ENCODE peak calls at places on chromosomes 1 and 21, in four cellular contexts. Z is cardiac muscle cell, Y is lung, T is upper lobe of left lung. F is an unnamed sample.

GRCh38 chr1:22751124-22751531 is 40.5 kb downstream of the EPHB2 start:
- DNase-seq in Z (no peak), Y (peak), T (peak), F (no peak)

GRCh38 chr1:41935226-41935625 is 16.5 kb upstream of the HIVEP3 start:
- DNase-seq in Z (peak), Y (no peak), T (no peak), F (no peak)

GRCh38 chr1:116167625-116168276 is 56.6 kb downstream of the MAB21L3 start:
- DNase-seq in Z (peak), Y (no peak), T (peak), F (no peak)

GRCh38 chr21:36918291-36918690 is 48.2 kb downstream of the HLCS start:
- DNase-seq in Z (no peak), Y (no peak), T (no peak), F (no peak)

GRCh38 chr1:186496452-186496851 is 35.5 kb upstream of the PDC start:
- DNase-seq in Z (no peak), Y (no peak), T (no peak), F (no peak)

GRCh38 chr1:117630423-117630998 is 24.7 kb downstream of the TENT5C start:
- DNase-seq in Z (no peak), Y (peak), T (peak), F (no peak)

GRCh38 chr1:163315773-163316374 is 5.9 kb upstream of the NUF2 start:
- DNase-seq in Z (peak), Y (no peak), T (no peak), F (no peak)

GRCh38 chr1:184214128-184214527 is 162.6 kb downstream of the TSEN15 start:
- DNase-seq in Z (no peak), Y (peak), T (peak), F (no peak)

GRCh38 chr1:77672374-77672773 is 10.1 kb downstream of the ZZZ3 start:
- DNase-seq in Z (no peak), Y (no peak), T (no peak), F (no peak)

GRCh38 chr1:80083892-80084291 is 1077.4 kb upstream of the ADGRL4 start:
- DNase-seq in Z (no peak), Y (no peak), T (no peak), F (no peak)

GRCh38 chr21:41932576-41933258 is 21.1 kb downstream of the C2CD2 start:
- DNase-seq in Z (no peak), Y (no peak), T (no peak), F (no peak)

GRCh38 chr1:161250829-161251228 is 7.7 kb upstream of the PCP4L1 start:
- DNase-seq in Z (no peak), Y (no peak), T (no peak), F (no peak)

GRCh38 chr1:161357073-161357472 is 10.6 kb downstream of the CFAP126 start:
- DNase-seq in Z (no peak), Y (no peak), T (no peak), F (no peak)

GRCh38 chr1:222946436-222946835 is 131.6 kb downstream of the DISP1 start:
- DNase-seq in Z (no peak), Y (no peak), T (no peak), F (no peak)

GRCh38 chr1:1290238-1290731 is 10.0 kb downstream of the SCNN1D start:
- DNase-seq in Z (peak), Y (peak), T (peak), F (no peak)

GRCh38 chr1:41537257-41537656 is 52.8 kb upstream of the EDN2 start:
- DNase-seq in Z (no peak), Y (no peak), T (no peak), F (no peak)

GRCh38 chr1:12040457-12041051 is 21.3 kb downstream of the MIIP start:
- DNase-seq in Z (peak), Y (peak), T (peak), F (no peak)

GRCh38 chr1:23037081-23037740 is 17.9 kb downstream of the KDM1A start:
- DNase-seq in Z (peak), Y (no peak), T (no peak), F (no peak)

GRCh38 chr1:13996334-13996733 is 296.3 kb downstream of the PRDM2 start:
- DNase-seq in Z (no peak), Y (no peak), T (no peak), F (no peak)

GRCh38 chr1:45348609-45348965 is 8.3 kb upstream of the MUTYH start:
- DNase-seq in Z (no peak), Y (no peak), T (no peak), F (no peak)

GRCh38 chr1:22257286-22258275 is 114.7 kb upstream of the WNT4 start:
- DNase-seq in Z (no peak), Y (peak), T (peak), F (no peak)

GRCh38 chr1:218344814-218345672 is at the start of gene TGFB2:
- DNase-seq in Z (peak), Y (no peak), T (peak), F (peak)
- TF ChIP-seq CTCF in Z (peak), Y (no peak), T (no peak), F (no peak)

GRCh38 chr1:156103521-156103947 is 11.0 kb upstream of the LMNA start:
- DNase-seq in Z (peak), Y (no peak), T (peak), F (no peak)

GRCh38 chr1:156104065-156104810 is 10.3 kb upstream of the LMNA start:
- DNase-seq in Z (peak), Y (peak), T (peak), F (peak)

GRCh38 chr1:156106624-156107488 is 7.7 kb upstream of the LMNA start:
- DNase-seq in Z (peak), Y (no peak), T (peak), F (no peak)

GRCh38 chr1:156102634-156103511 is 11.6 kb upstream of the LMNA start:
- DNase-seq in Z (peak), Y (no peak), T (peak), F (peak)

DNA sequence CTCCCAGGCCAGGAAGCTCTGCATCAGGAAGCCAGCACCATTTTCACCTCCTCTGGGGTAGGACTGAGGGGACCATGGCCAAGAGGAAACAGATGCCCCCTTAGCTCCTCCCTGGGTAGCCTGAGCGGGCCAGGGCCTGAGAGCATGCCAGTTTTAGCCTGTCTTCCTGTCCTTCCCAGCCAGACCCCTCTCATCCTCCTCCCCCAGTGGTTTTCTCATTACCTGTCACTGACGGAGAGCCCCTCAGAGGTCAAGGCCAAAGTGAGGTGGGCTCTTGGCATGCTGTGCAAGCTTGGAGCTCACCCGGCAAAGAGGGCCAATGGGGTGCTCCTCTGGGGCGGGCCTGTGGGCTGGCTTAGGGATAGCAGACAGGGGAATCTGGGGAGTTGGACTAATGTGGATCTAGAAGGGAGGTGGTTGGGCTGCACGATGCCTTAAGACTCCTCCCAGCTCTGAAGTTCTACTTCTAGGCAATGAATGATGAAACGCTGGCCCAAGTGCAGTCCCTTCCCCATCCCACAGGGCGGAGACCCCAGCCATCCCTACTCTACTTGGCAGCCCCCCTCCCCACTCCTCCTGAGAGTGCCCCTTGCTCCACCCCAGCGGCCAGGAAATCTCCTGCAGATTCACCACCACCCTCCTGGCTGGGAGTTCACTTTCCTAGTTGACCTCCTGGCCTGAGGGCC is 9.5 kb upstream of the LMNA start:
- DNase-seq in Z (peak), Y (no peak), T (peak), F (no peak)
- TF ChIP-seq CTCF in Z (no peak), Y (no peak), T (no peak), F (no peak)

GRCh38 chr1:28112388-28113311 is 24.2 kb upstream of the EYA3 start:
- DNase-seq in Z (peak), Y (peak), T (peak), F (peak)
- TF ChIP-seq CTCF in Z (peak), Y (no peak), T (no peak), F (peak)

GRCh38 chr1:64401285-64401684 is 68.6 kb upstream of the CACHD1 start:
- DNase-seq in Z (no peak), Y (no peak), T (no peak), F (no peak)

GRCh38 chr1:64392109-64392508 is 77.8 kb upstream of the CACHD1 start:
- DNase-seq in Z (no peak), Y (no peak), T (no peak), F (no peak)

GRCh38 chr1:64393790-64394189 is 76.1 kb upstream of the CACHD1 start:
- DNase-seq in Z (no peak), Y (no peak), T (no peak), F (no peak)

GRCh38 chr1:64398937-64399336 is 71.0 kb upstream of the CACHD1 start:
- DNase-seq in Z (no peak), Y (no peak), T (no peak), F (no peak)

GRCh38 chr1:64396817-64397216 is 73.1 kb upstream of the CACHD1 start:
- DNase-seq in Z (peak), Y (no peak), T (no peak), F (no peak)
- TF ChIP-seq CTCF in Z (no peak), Y (no peak), T (no peak), F (no peak)

DNA sequence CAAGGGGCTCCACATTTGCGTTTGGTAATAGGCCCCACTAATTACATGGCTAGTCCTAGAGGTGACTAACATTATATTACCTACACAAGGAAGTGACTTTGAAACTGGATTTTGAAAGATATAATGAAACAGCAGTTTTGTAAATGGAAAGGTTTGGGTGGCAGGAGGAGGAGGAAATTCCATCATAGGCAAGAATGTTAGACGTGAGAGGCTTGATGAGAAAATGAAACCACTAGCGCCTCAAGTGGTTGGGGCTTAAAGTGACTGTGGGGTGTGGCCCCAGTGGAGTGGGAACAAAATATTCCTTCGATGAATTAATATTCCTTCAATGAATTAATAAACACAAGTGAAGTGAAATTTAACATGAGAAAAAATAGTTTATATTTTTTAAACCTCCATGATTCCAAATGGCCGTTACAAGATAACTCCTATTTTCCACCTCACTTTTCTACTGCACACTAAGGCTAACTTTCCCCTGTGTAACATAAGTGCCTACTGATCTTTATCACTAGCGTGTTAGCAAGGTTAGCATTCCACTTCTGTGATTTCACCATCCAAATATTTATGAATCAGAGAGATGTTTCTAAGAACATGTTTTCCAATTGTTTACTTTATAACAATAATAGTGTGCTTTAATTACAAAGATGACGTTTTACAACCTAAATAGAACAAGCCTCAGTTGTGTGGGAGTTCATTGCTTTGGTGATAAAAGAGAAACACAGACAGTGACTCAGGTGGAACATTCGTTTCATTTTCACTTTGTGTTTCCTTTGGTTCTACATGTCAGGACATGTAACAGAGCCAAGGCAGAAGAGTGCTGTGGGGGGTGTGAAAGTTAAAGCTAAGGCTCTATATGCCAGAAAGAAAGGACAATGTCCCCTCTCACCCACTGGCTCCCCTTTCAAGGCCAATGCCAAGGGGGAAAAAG is 12.5 kb upstream of the ATF3 start:
- DNase-seq in Z (peak), Y (peak), T (peak), F (no peak)
- TF ChIP-seq CTCF in Z (peak), Y (no peak), T (peak), F (peak)